ENCODE peak calls at places on chromosomes 7 and 10, in six cellular contexts. One of them, this sample, is unnamed.

GRCh38 chr7:32500922-32501341 is 5.6 kb downstream of the AVL9 start:
- DNase-seq in mammary epithelial cell: peak; percentile 27
- DNase-seq in K562: peak; percentile 45
- DNase-seq in endodermal cell: no peak
- DNase-seq in HCT116: no peak
- DNase-seq in mesendoderm: no peak
- DNase-seq in this sample: no peak

GRCh38 chr10:130003787-130004613 is 39.9 kb upstream of the EBF3 start:
- DNase-seq in endodermal cell: no peak
- DNase-seq in HCT116: no peak
- DNase-seq in mesendoderm: no peak
- DNase-seq in K562: no peak
- DNase-seq in mammary epithelial cell: no peak
- DNase-seq in this sample: no peak

GRCh38 chr10:119191881-119192280 is 13.3 kb upstream of the PRDX3 start:
- DNase-seq in HCT116: peak; percentile 51
- DNase-seq in mesendoderm: peak; percentile 46
- DNase-seq in endodermal cell: no peak
- DNase-seq in mammary epithelial cell: peak; percentile 87
- DNase-seq in K562: no peak
- DNase-seq in this sample: no peak

GRCh38 chr7:80207501-80207900 is 72.9 kb downstream of the GNAI1 start:
- DNase-seq in mammary epithelial cell: no peak
- DNase-seq in HCT116: no peak
- DNase-seq in mesendoderm: no peak
- DNase-seq in K562: no peak
- DNase-seq in endodermal cell: no peak
- DNase-seq in this sample: no peak

GRCh38 chr10:7121154-7121797 is 289.6 kb downstream of the SFMBT2 start:
- DNase-seq in endodermal cell: peak; percentile 90
- DNase-seq in HCT116: peak; percentile 8
- DNase-seq in mesendoderm: peak; percentile 77
- DNase-seq in mammary epithelial cell: peak; percentile 11
- DNase-seq in K562: peak; percentile 75
- DNase-seq in this sample: peak; percentile 39

GRCh38 chr7:17466201-17466600 is 167.7 kb downstream of the AHR start:
- DNase-seq in endodermal cell: no peak
- DNase-seq in mesendoderm: no peak
- DNase-seq in HCT116: no peak
- DNase-seq in mammary epithelial cell: no peak
- DNase-seq in K562: no peak
- DNase-seq in this sample: no peak

GRCh38 chr7:127000725-127001124 is 252.0 kb downstream of the GRM8 start:
- DNase-seq in mesendoderm: no peak
- DNase-seq in endodermal cell: no peak
- DNase-seq in HCT116: no peak
- DNase-seq in mammary epithelial cell: no peak
- DNase-seq in K562: no peak
- DNase-seq in this sample: no peak

GRCh38 chr7:36535866-36536664 is 146.4 kb downstream of the ANLN start:
- DNase-seq in K562: no peak
- DNase-seq in HCT116: no peak
- DNase-seq in mammary epithelial cell: peak; percentile 86
- DNase-seq in mesendoderm: no peak
- DNase-seq in endodermal cell: no peak
- DNase-seq in this sample: no peak

GRCh38 chr7:128890306-128891109 is 20.0 kb downstream of the KCP start:
- DNase-seq in endodermal cell: peak; percentile 82
- DNase-seq in K562: no peak
- DNase-seq in mammary epithelial cell: no peak
- DNase-seq in mesendoderm: no peak
- DNase-seq in HCT116: no peak
- DNase-seq in this sample: no peak

GRCh38 chr10:72695496-72695895 is 3.6 kb downstream of the MCU start:
- DNase-seq in K562: no peak
- DNase-seq in endodermal cell: no peak
- DNase-seq in mammary epithelial cell: no peak
- DNase-seq in mesendoderm: no peak
- DNase-seq in HCT116: no peak
- DNase-seq in this sample: no peak
- H3K9ac ChIP-seq in K562: no peak overlapping the region
- H3K9ac ChIP-seq in endodermal cell: no peak overlapping the region
- H3K9ac ChIP-seq in mammary epithelial cell: no peak overlapping the region
- H3K9ac ChIP-seq in mesendoderm: no peak overlapping the region
- H3K9ac ChIP-seq in HCT116: no peak overlapping the region
- H3K9ac ChIP-seq in this sample: no peak overlapping the region

DNA sequence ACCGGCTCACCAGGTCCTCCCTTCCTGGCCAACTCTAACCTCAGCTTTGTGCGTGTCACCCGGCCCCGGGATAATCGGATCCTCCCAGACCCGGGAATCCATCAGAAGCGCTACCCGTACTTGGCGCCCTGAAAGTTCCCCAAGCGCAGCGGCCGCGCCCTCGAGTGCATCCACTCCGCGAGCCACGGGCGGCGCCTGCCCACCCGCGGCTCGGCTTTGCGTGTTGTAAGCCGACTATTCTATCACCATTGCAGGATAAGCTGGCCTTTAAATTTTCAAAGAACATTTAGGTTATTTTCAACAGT is 35.7 kb upstream of the EBLN1 start:
- DNase-seq in mesendoderm: peak; percentile 60
- DNase-seq in HCT116: no peak
- DNase-seq in endodermal cell: no peak
- DNase-seq in K562: no peak
- DNase-seq in mammary epithelial cell: no peak
- DNase-seq in this sample: no peak
- H3K9ac ChIP-seq in mesendoderm: peak overlapping the region; percentile 14
- H3K9ac ChIP-seq in HCT116: peak overlapping the region; percentile 70
- H3K9ac ChIP-seq in endodermal cell: no peak overlapping the region
- H3K9ac ChIP-seq in K562: no peak overlapping the region
- H3K9ac ChIP-seq in mammary epithelial cell: no peak overlapping the region
- H3K9ac ChIP-seq in this sample: no peak overlapping the region

DNA sequence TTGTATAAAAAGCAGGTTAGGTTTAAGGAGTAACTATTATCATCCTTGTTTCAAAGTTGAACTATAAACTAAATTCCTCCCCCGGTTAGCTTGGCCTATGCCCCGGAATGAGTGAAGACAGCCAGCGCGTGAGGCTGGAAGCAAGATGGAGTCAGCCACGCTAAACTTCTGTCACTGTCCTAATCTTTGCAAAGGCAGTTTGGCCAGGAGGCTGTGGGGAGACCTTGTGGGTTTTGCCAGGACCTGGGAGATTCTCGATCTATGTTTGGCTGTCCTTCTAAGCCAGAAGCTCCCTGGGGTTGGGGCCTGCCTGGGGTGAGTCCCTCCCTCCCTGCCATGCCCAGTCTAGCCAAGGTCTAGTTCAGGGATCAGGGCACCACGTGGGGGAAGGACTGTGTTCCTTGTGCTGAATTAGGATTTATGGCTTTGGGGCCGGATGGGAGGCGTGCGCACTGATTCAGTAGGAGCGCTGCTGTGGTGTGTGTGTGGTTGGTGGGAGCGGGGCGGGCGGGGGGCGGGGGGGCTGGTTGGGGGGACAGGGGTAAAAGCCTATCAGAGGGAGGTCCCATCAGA is 872 bp upstream of the GTF2IRD1 start:
- DNase-seq in mesendoderm: no peak
- DNase-seq in K562: peak; percentile 39
- DNase-seq in mammary epithelial cell: peak; percentile 33
- DNase-seq in HCT116: no peak
- DNase-seq in endodermal cell: peak; percentile 62
- DNase-seq in this sample: no peak
- H3K9ac ChIP-seq in mesendoderm: peak overlapping the region; percentile 67
- H3K9ac ChIP-seq in K562: peak overlapping the region; percentile 94
- H3K9ac ChIP-seq in mammary epithelial cell: peak overlapping the region; percentile 28
- H3K9ac ChIP-seq in HCT116: peak overlapping the region; percentile 80
- H3K9ac ChIP-seq in endodermal cell: peak overlapping the region; percentile 70
- H3K9ac ChIP-seq in this sample: peak overlapping the region; percentile 67

DNA sequence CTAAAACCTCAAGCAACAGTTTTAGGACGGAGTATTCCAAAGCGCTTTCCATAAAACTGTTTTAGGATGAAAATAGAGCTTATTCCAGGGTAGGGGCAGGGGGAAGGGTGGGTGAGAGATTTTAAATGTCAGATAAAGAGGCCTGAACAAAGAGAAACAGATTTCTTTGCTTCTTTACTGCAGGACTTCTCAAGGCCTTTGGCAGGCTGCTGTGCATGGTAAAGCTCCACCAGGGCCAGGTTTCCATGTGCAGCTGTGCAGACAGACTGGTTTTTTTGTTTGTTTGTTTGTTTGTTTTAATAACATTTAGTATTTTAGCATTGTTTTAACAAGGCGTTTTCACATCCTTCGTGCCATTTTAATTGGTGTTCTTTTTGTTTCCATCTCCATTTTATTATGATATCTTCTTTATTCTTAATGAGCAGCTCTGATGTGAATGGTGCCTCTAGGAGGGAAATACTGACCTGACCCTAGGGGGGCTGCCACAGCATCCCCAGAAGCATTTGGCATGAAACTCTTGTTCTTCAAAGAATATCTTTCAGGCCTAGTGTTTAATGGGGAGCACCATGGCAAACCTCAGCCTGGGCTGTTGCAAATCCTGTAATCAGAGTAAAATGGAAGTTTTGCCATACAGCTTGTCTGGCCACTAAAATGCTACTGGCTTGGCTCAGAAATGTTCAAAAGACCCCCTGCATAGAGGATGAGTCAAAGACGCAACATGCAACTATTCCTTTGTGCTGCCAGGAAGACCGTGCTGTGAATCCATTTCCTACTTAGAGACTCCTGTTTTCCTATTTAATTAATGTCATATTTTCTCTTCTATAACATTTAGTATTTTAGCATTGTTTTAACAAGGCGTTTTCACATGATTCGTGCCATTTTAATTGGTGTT is 26.5 kb downstream of the HECW1 start:
- DNase-seq in HCT116: no peak
- DNase-seq in K562: no peak
- DNase-seq in mesendoderm: peak; percentile 82
- DNase-seq in endodermal cell: peak; percentile 64
- DNase-seq in mammary epithelial cell: no peak
- DNase-seq in this sample: peak; percentile 78
- H3K9ac ChIP-seq in HCT116: no peak overlapping the region
- H3K9ac ChIP-seq in K562: no peak overlapping the region
- H3K9ac ChIP-seq in mesendoderm: no peak overlapping the region
- H3K9ac ChIP-seq in endodermal cell: no peak overlapping the region
- H3K9ac ChIP-seq in mammary epithelial cell: no peak overlapping the region
- H3K9ac ChIP-seq in this sample: no peak overlapping the region

GRCh38 chr7:81719865-81720264 is 50.0 kb downstream of the HGF start:
- DNase-seq in HCT116: no peak
- DNase-seq in mammary epithelial cell: no peak
- DNase-seq in K562: no peak
- DNase-seq in mesendoderm: no peak
- DNase-seq in endodermal cell: no peak
- DNase-seq in this sample: no peak

GRCh38 chr7:81721428-81721827 is 48.4 kb downstream of the HGF start:
- DNase-seq in mesendoderm: no peak
- DNase-seq in endodermal cell: no peak
- DNase-seq in HCT116: no peak
- DNase-seq in K562: no peak
- DNase-seq in mammary epithelial cell: no peak
- DNase-seq in this sample: no peak

GRCh38 chr7:81725496-81726117 is 44.2 kb downstream of the HGF start:
- DNase-seq in mesendoderm: peak; percentile 68
- DNase-seq in K562: no peak
- DNase-seq in mammary epithelial cell: no peak
- DNase-seq in HCT116: no peak
- DNase-seq in endodermal cell: no peak
- DNase-seq in this sample: no peak

GRCh38 chr7:81725003-81725402 is 44.8 kb downstream of the HGF start:
- DNase-seq in mesendoderm: peak; percentile 41
- DNase-seq in K562: no peak
- DNase-seq in HCT116: no peak
- DNase-seq in mammary epithelial cell: no peak
- DNase-seq in endodermal cell: no peak
- DNase-seq in this sample: no peak
- H3K9ac ChIP-seq in mesendoderm: no peak overlapping the region
- H3K9ac ChIP-seq in K562: no peak overlapping the region
- H3K9ac ChIP-seq in HCT116: no peak overlapping the region
- H3K9ac ChIP-seq in mammary epithelial cell: no peak overlapping the region
- H3K9ac ChIP-seq in endodermal cell: no peak overlapping the region
- H3K9ac ChIP-seq in this sample: no peak overlapping the region

GRCh38 chr7:137985897-137986251 is 16.0 kb downstream of the CREB3L2 start:
- DNase-seq in endodermal cell: no peak
- DNase-seq in mesendoderm: no peak
- DNase-seq in HCT116: no peak
- DNase-seq in mammary epithelial cell: no peak
- DNase-seq in K562: peak; percentile 70
- DNase-seq in this sample: no peak
- H3K9ac ChIP-seq in endodermal cell: no peak overlapping the region
- H3K9ac ChIP-seq in mesendoderm: no peak overlapping the region
- H3K9ac ChIP-seq in HCT116: no peak overlapping the region
- H3K9ac ChIP-seq in mammary epithelial cell: no peak overlapping the region
- H3K9ac ChIP-seq in K562: peak overlapping the region; percentile 64
- H3K9ac ChIP-seq in this sample: no peak overlapping the region

GRCh38 chr7:25964483-25964961 is 187.5 kb upstream of the NFE2L3 start:
- DNase-seq in endodermal cell: no peak
- DNase-seq in mesendoderm: no peak
- DNase-seq in mammary epithelial cell: no peak
- DNase-seq in K562: no peak
- DNase-seq in HCT116: no peak
- DNase-seq in this sample: no peak

GRCh38 chr7:25953859-25954258 is 198.1 kb upstream of the NFE2L3 start:
- DNase-seq in K562: no peak
- DNase-seq in mesendoderm: no peak
- DNase-seq in mammary epithelial cell: no peak
- DNase-seq in endodermal cell: no peak
- DNase-seq in HCT116: no peak
- DNase-seq in this sample: no peak

GRCh38 chr7:25954395-25954794 is 197.6 kb upstream of the NFE2L3 start:
- DNase-seq in HCT116: no peak
- DNase-seq in mesendoderm: peak; percentile 80
- DNase-seq in mammary epithelial cell: no peak
- DNase-seq in endodermal cell: peak; percentile 74
- DNase-seq in K562: no peak
- DNase-seq in this sample: peak; percentile 66

GRCh38 chr7:25963733-25964132 is 188.3 kb upstream of the NFE2L3 start:
- DNase-seq in mammary epithelial cell: no peak
- DNase-seq in K562: no peak
- DNase-seq in HCT116: no peak
- DNase-seq in endodermal cell: no peak
- DNase-seq in mesendoderm: no peak
- DNase-seq in this sample: no peak

GRCh38 chr7:25959168-25959734 is 192.7 kb upstream of the NFE2L3 start:
- DNase-seq in HCT116: no peak
- DNase-seq in mammary epithelial cell: no peak
- DNase-seq in mesendoderm: no peak
- DNase-seq in K562: no peak
- DNase-seq in endodermal cell: no peak
- DNase-seq in this sample: no peak
- H3K9ac ChIP-seq in HCT116: no peak overlapping the region
- H3K9ac ChIP-seq in mammary epithelial cell: no peak overlapping the region
- H3K9ac ChIP-seq in mesendoderm: no peak overlapping the region
- H3K9ac ChIP-seq in K562: no peak overlapping the region
- H3K9ac ChIP-seq in endodermal cell: no peak overlapping the region
- H3K9ac ChIP-seq in this sample: no peak overlapping the region

This sample was measured in NT2/D1.